ENCODE peak calls at places on chromosomes 16 and 17, in five cellular contexts. C, X, O, I and V are unnamed samples.

GRCh38 chr17:59846391-59847165 is 46.2 kb downstream of the TUBD1 start:
- DNase-seq in C (peak; percentile 99), X (peak; percentile 95), O (peak; percentile 99), I (peak; percentile 77), V (no peak)

GRCh38 chr17:36001862-36002603 is 680 bp upstream of the CCL15 start:
- DNase-seq in C (no peak), X (no peak), O (peak; percentile 5), I (no peak), V (no peak)

GRCh38 chr16:68736561-68736960 is 531 bp upstream of the CDH1 start:
- DNase-seq in C (no peak), X (no peak), O (no peak), I (no peak), V (no peak)

GRCh38 chr16:66574081-66574480 is 5.2 kb upstream of the CMTM2 start:
- DNase-seq in C (no peak), X (no peak), O (no peak), I (no peak), V (no peak)

GRCh38 chr17:78889525-78889924 is 13.5 kb downstream of the CEP295NL start:
- DNase-seq in C (no peak), X (no peak), O (no peak), I (no peak), V (no peak)

GRCh38 chr17:6507535-6507934 is 48.8 kb downstream of the PITPNM3 start:
- DNase-seq in C (peak; percentile 90), X (no peak), O (peak; percentile 71), I (peak; percentile 66), V (no peak)

GRCh38 chr17:41917192-41917591 is 1.6 kb downstream of the ACLY start:
- DNase-seq in C (peak; percentile 12), X (no peak), O (peak; percentile 60), I (no peak), V (no peak)

GRCh38 chr17:7263071-7263800 is 958 bp upstream of the CLDN7 start:
- DNase-seq in C (peak; percentile 69), X (no peak), O (peak; percentile 46), I (no peak), V (no peak)

GRCh38 chr17:6753565-6753964 is 2.3 kb upstream of the XAF1 start:
- DNase-seq in C (no peak), X (no peak), O (no peak), I (no peak), V (no peak)

GRCh38 chr16:68993421-68993820 is 112.0 kb upstream of the HAS3 start:
- DNase-seq in C (no peak), X (no peak), O (no peak), I (no peak), V (no peak)

GRCh38 chr16:85537331-85537788 is 75.8 kb upstream of the GSE1 start:
- DNase-seq in C (no peak), X (no peak), O (no peak), I (no peak), V (no peak)

GRCh38 chr17:81402530-81402941 is 7.3 kb downstream of the BAHCC1 start:
- DNase-seq in C (no peak), X (no peak), O (no peak), I (no peak), V (peak; percentile 53)

GRCh38 chr16:84467709-84468108 is 36.8 kb downstream of the MEAK7 start:
- DNase-seq in C (no peak), X (no peak), O (no peak), I (no peak), V (no peak)

GRCh38 chr17:82929676-82930042 is 89.8 kb upstream of the ZNF750 start:
- DNase-seq in C (no peak), X (no peak), O (no peak), I (peak; percentile 60), V (no peak)

GRCh38 chr16:50311134-50311528 is 44.8 kb downstream of the ADCY7 start:
- DNase-seq in C (no peak), X (no peak), O (no peak), I (peak; percentile 62), V (no peak)

GRCh38 chr16:10558746-10559641 is 21.4 kb downstream of the EMP2 start:
- DNase-seq in C (peak; percentile 62), X (no peak), O (no peak), I (peak; percentile 93), V (peak; percentile 75)

GRCh38 chr16:62135903-62136302 is 99.7 kb upstream of the CDH8 start:
- DNase-seq in C (no peak), X (no peak), O (no peak), I (no peak), V (no peak)

GRCh38 chr17:27207073-27207511 is 86.8 kb upstream of the WSB1 start:
- DNase-seq in C (peak; percentile 71), X (no peak), O (peak; percentile 19), I (no peak), V (no peak)

GRCh38 chr16:73047536-73048291 is at the start of gene ZFHX3:
- DNase-seq in C (peak; percentile 76), X (no peak), O (peak; percentile 73), I (peak; percentile 89), V (peak; percentile 68)

GRCh38 chr16:85935957-85936760 is 37.2 kb downstream of the IRF8 start:
- DNase-seq in C (no peak), X (no peak), O (no peak), I (no peak), V (no peak)

GRCh38 chr16:28309811-28310311 is 17.5 kb downstream of the SBK1 start:
- DNase-seq in C (no peak), X (no peak), O (no peak), I (no peak), V (peak; percentile 37)

GRCh38 chr17:34638526-34639260 is 59.3 kb downstream of the TMEM132E start:
- DNase-seq in C (no peak), X (no peak), O (no peak), I (no peak), V (no peak)
- TF ChIP-seq CTCF in C (no peak), X (no peak), O (no peak), I (no peak), V (no peak)

DNA sequence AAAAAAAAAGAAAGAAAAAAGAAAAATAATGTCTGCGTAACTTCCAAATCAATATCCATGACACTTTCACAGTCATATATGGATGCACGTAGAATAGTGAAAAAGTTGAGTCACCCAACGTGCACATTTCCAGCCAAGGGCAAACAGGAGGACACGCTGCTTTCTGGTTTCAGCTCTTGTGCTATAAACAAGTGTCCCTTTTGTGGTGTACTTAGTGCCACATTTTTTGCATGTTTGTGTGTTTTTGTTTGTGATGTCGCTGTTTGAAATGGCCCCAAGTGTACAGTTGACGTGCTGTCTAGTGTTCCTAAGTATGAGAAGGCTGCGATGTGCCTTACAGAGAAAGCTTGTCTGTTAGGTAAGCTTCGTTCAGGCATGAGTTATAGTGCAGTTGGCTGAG is 2.9 kb downstream of the CHD9 start:
- DNase-seq in C (no peak), X (no peak), O (no peak), I (no peak), V (no peak)
- H3K4me1 ChIP-seq in C (peaks cover 19% of the 10 kb centered on the region), X (peaks cover 50% of the 10 kb centered on the region), O (peaks cover 57% of the 10 kb centered on the region), I (peaks cover 25% of the 10 kb centered on the region), V (peaks cover 57% of the 10 kb centered on the region)

DNA sequence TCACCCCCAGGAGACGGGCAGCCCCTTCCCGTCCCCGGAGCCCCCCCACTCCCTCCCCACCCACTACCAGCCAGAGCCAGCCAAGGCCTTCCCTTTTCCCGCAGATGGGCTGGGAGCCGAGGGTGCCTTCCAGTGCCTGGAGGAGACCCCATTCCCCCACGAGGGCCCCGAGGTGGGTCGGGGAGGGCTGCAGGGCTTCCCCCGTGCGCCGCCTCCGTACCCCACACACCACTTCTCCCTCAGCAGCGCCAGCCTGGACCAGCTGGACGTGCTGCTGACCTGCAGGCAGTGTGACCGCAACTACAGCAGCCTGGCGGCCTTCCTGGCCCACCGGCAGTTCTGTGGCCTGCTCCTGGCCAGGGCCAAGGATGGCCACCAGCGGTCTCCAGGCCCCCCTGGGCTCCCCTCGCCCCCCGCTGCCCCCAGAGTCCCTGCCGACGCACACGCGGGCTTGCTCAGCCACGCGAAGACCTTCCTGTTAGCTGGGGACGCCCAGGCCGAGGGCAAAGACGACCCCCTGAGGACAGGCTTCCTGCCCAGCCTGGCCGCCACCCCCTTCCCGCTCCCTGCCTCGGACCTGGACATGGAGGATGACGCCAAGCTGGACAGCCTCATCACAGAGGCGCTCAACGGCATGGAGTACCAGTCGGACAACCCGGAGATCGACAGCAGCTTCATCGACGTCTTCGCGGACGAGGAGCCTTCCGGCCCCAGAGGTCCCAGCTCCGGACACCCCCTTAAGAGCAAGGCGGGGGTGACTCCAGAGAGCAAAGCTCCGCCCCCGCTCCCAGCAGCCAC is 23.5 kb upstream of the ZFPM1 start:
- DNase-seq in C (no peak), X (no peak), O (no peak), I (no peak), V (no peak)
- H3K4me3 ChIP-seq in C (no peak overlapping the region), X (peak overlapping the region; percentile 62), O (no peak overlapping the region), I (peak overlapping the region; percentile 34), V (peak overlapping the region; percentile 35)

DNA sequence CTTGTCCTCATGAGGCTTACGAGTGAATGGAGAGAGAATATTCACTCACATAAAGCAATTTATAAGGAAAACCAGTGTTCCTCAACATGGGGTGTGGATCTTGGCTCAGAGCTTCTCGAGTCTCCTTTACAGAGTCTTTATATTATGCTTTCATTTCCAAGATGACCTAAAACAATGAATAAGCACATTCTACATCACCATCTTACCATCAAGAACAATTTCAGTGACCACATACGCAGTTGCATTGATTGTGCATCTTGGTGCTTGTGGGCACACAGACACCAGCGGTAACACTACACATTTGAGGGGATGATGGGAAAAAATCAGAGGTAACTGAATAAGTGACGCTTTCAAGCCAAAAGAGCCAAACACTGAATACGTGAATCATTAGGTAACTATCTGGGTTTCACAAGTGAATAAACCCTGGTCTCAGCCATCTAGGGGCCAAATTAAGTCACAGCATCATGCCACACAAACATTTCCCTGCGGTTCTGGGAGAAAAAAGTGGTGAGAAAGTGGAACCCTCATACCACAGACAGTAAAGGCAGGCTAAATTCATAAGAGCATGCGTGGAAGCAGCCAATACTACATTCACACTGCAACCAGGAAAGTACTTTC is 9.4 kb downstream of the CWC25 start:
- DNase-seq in C (peak; percentile 11), X (no peak), O (peak; percentile 68), I (no peak), V (no peak)
- TF ChIP-seq CTCF in C (peak; percentile 45), X (no peak), O (peak; percentile 24), I (no peak), V (no peak)

DNA sequence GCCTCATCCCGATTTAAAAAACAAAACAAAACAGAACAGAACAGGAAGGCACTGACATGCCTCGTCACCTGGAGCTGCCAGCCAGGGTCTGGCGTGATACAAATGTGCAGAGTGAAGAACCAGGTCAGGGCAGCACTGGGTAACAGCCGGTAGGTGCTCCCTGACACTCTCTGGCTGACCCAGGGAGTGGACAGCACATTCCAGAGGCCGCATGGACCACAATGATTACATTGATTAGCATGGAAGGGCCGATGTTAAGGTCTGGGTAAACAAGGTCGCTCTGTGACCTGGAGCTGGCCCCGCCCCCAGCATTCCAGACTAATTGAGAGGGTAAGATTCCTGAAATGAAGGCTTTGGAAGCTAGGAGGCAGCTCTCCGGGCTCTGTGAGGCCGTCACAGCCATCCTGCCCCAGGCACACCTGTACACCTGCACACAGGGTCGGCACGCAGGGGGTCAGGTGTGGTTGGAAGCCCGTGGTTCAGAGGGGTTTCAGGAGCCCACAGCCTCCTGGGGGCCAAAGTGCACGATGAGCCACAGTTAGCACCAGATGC is 21.4 kb downstream of the PIEZO1 start:
- DNase-seq in C (no peak), X (no peak), O (no peak), I (no peak), V (no peak)
- H3K4me1 ChIP-seq in C (peaks cover 33% of the 10 kb centered on the region), X (peaks cover 99% of the 10 kb centered on the region), O (peaks cover 40% of the 10 kb centered on the region), I (peaks cover 88% of the 10 kb centered on the region), V (peaks cover 38% of the 10 kb centered on the region)

GRCh38 chr17:12667299-12667958 is 1.7 kb downstream of the MYOCD start:
- DNase-seq in C (peak; percentile 68), X (no peak), O (peak; percentile 90), I (no peak), V (no peak)
- H3K4me3 ChIP-seq in C (no peak overlapping the region), X (peak overlapping the region; percentile 73), O (peak overlapping the region; percentile 60), I (peak overlapping the region; percentile 85), V (peak overlapping the region; percentile 68)